ENCODE peak calls at places on chromosomes 1 and 21, in six cellular contexts. E, F, W, L, H and Y are unnamed samples.

GRCh38 chr1:236058141-236058626 is 6.7 kb downstream of the NID1 start:
- DNase-seq in L (peak; percentile 61), E (no peak), W (no peak), F (no peak), H (no peak), Y (no peak)

GRCh38 chr1:46087891-46088290 is 44.5 kb downstream of the PIK3R3 start:
- DNase-seq in L (peak; percentile 52), W (no peak), F (no peak), E (no peak), H (no peak), Y (no peak)

GRCh38 chr1:227317541-227318002 is 720 bp downstream of the CDC42BPA start:
- DNase-seq in H (peak; percentile 3), L (peak; percentile 73), E (peak; percentile 41), F (peak; percentile 25), W (peak; percentile 71), Y (peak; percentile 68)

GRCh38 chr1:67735806-67736627 is 51.0 kb downstream of the GADD45A start:
- DNase-seq in W (peak; percentile 76), H (peak; percentile 17), F (peak; percentile 54), E (peak; percentile 76), L (peak; percentile 82), Y (peak; percentile 30)

GRCh38 chr21:44869860-44870747 is 3.4 kb downstream of the PTTG1IP start:
- DNase-seq in F (peak; percentile 12), H (no peak), W (peak; percentile 80), E (peak; percentile 92), L (peak; percentile 88), Y (peak; percentile 49)

GRCh38 chr21:43734830-43735229 is 15.9 kb downstream of the PDXK start:
- DNase-seq in W (no peak), F (no peak), E (no peak), L (peak; percentile 71), H (no peak), Y (no peak)

GRCh38 chr1:40838045-40838979 is 23.9 kb downstream of the CITED4 start:
- DNase-seq in F (no peak), W (no peak), H (no peak), L (no peak), E (no peak), Y (no peak)

GRCh38 chr1:36247538-36247937 is 23.3 kb downstream of the THRAP3 start:
- DNase-seq in H (no peak), F (no peak), E (no peak), W (no peak), L (no peak), Y (no peak)

GRCh38 chr1:226436855-226437491 is 29.1 kb upstream of the PARP1 start:
- DNase-seq in H (no peak), E (no peak), L (no peak), F (no peak), W (no peak), Y (no peak)

GRCh38 chr1:18279713-18280074 is 172.1 kb downstream of the IGSF21 start:
- DNase-seq in L (no peak), E (no peak), F (no peak), W (no peak), H (no peak), Y (no peak)

GRCh38 chr21:27532081-27532480 is 565.2 kb upstream of the ADAMTS5 start:
- DNase-seq in W (no peak), F (no peak), L (peak; percentile 50), H (no peak), E (no peak), Y (no peak)

GRCh38 chr1:157269656-157270375 is 131.6 kb upstream of the ETV3 start:
- DNase-seq in E (no peak), H (no peak), F (no peak), W (no peak), L (no peak), Y (no peak)

GRCh38 chr1:2237773-2238172 is 9.7 kb downstream of the SKI start:
- DNase-seq in F (no peak), W (no peak), H (no peak), E (no peak), L (peak; percentile 19), Y (no peak)

GRCh38 chr1:206572835-206573771 is 39.2 kb downstream of the EIF2D start:
- DNase-seq in L (no peak), E (no peak), H (peak; percentile 58), F (no peak), W (no peak), Y (no peak)

GRCh38 chr1:155931332-155932038 is 2.7 kb downstream of the KHDC4 start:
- DNase-seq in E (no peak), H (no peak), W (no peak), F (no peak), L (no peak), Y (no peak)
- H3K27ac ChIP-seq in E (peak overlapping the region; percentile 27), H (no peak overlapping the region), W (peak overlapping the region; percentile 57), F (no peak overlapping the region), L (no peak overlapping the region), Y (peak overlapping the region; percentile 28)

DNA sequence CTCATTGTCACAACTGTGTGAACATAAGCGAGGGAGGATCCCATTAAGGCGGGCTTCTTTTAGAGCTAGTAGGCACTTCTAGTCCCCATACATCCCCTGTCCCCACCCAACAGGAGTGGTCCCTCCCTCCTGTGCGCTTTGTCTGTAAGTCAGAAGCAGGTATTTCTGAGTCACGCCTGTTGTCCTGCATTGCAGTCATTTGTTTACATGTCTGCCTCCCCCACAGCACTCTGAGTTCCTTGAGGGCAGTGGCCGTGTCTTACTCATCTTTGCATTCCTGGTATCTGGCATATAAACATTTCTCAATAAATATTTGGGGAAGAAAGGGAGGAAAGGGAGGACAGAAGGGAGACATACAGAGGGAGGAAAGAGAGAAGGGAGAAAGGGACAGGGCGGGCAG is 40.3 kb downstream of the PLEKHA6 start:
- DNase-seq in F (no peak), E (no peak), W (peak; percentile 93), L (peak; percentile 75), H (no peak), Y (no peak)
- H3K27ac ChIP-seq in F (no peak overlapping the region), E (no peak overlapping the region), W (peak overlapping the region; percentile 43), L (peak overlapping the region; percentile 64), H (no peak overlapping the region), Y (no peak overlapping the region)

DNA sequence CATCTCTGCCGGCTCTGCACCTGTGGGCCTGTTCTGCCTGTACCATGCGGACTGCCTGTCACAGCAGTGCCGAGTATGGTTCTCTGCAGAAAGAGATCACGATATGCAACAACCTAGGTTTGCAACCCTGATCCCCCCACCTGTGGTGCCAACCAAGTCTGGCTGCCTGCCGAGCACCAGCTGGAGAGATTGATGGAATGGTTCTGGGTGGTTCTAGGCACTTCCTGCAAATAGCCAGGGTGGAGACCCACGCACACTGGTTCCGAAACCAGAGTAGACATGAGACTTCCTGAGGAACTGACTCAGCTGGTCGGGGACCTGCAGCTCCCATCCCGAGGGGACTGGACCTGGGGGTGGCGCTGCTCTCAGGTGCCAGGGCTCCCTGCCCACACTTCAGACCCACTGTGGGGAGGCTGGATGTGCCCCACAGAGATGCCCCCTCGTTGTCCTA is 5.4 kb downstream of the TPRG1L start:
- DNase-seq in H (no peak), F (no peak), W (no peak), E (no peak), L (no peak), Y (no peak)
- H3K27ac ChIP-seq in H (no peak overlapping the region), F (no peak overlapping the region), W (peak overlapping the region; percentile 48), E (no peak overlapping the region), L (no peak overlapping the region), Y (no peak overlapping the region)

DNA sequence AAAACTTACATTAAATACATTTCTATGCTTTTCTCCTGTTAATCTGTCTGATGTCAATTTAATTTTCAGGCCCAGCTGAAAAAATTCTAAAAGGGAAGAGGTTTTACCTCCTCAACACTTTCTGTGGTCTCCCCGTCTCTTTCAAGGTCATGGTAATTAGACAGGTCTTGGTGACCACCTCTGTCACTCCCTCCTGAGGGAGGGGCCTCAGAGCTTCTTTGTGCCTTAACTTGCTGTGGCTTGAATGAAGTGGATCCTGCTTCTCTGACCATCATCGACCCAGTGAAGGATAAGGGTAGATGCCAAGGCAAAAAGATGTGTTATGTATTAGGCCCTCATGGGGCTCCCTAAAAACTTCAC is 40.8 kb upstream of the OSBPL9 start:
- DNase-seq in E (no peak), F (no peak), H (no peak), W (no peak), L (no peak), Y (no peak)
- H3K27ac ChIP-seq in E (no peak overlapping the region), F (no peak overlapping the region), H (no peak overlapping the region), W (no peak overlapping the region), L (no peak overlapping the region), Y (no peak overlapping the region)

GRCh38 chr1:25478633-25479032 is 47.9 kb downstream of the MACO1 start:
- DNase-seq in L (no peak), W (peak; percentile 61), F (no peak), H (no peak), E (no peak), Y (no peak)
- H3K27ac ChIP-seq in L (no peak overlapping the region), W (no peak overlapping the region), F (no peak overlapping the region), H (no peak overlapping the region), E (no peak overlapping the region), Y (no peak overlapping the region)

GRCh38 chr1:203269654-203270020 is 35.7 kb upstream of the BTG2 start:
- DNase-seq in H (no peak), W (no peak), L (no peak), F (no peak), E (peak; percentile 7), Y (no peak)

GRCh38 chr1:203267912-203268311 is 37.4 kb upstream of the BTG2 start:
- DNase-seq in W (no peak), H (no peak), F (no peak), L (no peak), E (no peak), Y (no peak)

GRCh38 chr1:203267347-203267846 is 37.9 kb upstream of the BTG2 start:
- DNase-seq in F (peak; percentile 83), W (peak; percentile 74), E (peak; percentile 79), H (peak; percentile 90), L (peak; percentile 89), Y (peak; percentile 94)

GRCh38 chr1:203270448-203270847 is 34.9 kb upstream of the BTG2 start:
- DNase-seq in H (no peak), W (no peak), L (no peak), F (no peak), E (peak; percentile 13), Y (no peak)

DNA sequence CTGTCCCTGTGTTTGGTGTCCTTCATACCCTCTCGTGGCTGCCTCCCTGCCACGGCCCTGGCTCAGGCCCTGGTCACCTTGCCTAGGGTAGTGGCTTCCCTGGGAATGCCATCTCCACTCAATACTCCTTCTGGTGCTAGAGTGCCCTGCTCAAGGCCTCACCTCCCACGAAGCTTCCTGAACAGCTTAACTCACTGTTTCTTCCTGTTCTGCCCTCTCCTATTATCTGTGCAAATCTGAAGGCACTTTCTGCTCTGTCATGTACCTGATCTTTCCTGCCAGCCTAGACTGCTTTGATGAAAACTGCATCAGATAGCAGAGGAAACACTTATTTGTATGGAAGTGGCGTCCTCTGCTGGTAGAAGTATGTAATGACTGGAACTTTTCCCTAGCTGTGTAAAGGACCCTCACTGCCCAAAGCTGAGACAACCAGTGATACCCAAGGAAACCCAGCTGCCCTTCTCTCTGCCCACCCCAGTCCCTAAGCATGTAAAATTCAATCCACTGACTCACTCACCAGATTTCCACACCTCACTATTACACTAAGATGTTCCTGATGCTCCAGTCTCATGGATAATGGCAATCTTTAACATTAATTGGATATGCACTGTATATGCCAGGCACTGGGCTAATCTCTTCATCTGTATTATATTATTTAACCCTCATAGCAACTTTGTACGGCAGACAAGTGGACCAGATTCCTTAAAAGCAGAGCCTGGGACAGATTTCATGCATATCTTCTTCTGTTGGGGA is 36.2 kb upstream of the BTG2 start:
- DNase-seq in E (peak; percentile 45), W (peak; percentile 80), F (no peak), L (peak; percentile 78), H (peak; percentile 73), Y (no peak)
- H3K27ac ChIP-seq in E (peak overlapping the region; percentile 41), W (peak overlapping the region; percentile 52), F (no peak overlapping the region), L (no peak overlapping the region), H (no peak overlapping the region), Y (no peak overlapping the region)